ENCODE peak calls at places on chromosome 19, in six cellular contexts. Z, N, D, M, E and J are unnamed samples.

GRCh38 chr19:18122424-18122823 is 24.8 kb downstream of the MAST3 start:
- DNase-seq in Z (no peak), N (no peak), D (no peak), M (no peak), E (no peak), J (no peak)

GRCh38 chr19:36032251-36033104 is at the start of gene CLIP3:
- DNase-seq in Z (no peak), N (peak; percentile 62), D (no peak), M (peak; percentile 81), E (peak; percentile 74), J (no peak)

GRCh38 chr19:48970923-48971395 is 5.8 kb downstream of the FTL start:
- DNase-seq in Z (no peak), N (peak; percentile 77), D (no peak), M (peak; percentile 87), E (peak; percentile 85), J (peak; percentile 69)

GRCh38 chr19:15108845-15109767 is 1.9 kb downstream of the SYDE1 start:
- DNase-seq in Z (no peak), N (no peak), D (no peak), M (no peak), E (no peak), J (no peak)

GRCh38 chr19:19427935-19428334 is 22.5 kb downstream of the GATAD2A start:
- DNase-seq in Z (no peak), N (no peak), D (no peak), M (no peak), E (no peak), J (no peak)

GRCh38 chr19:49229416-49229815 is 71.8 kb downstream of the TRPM4 start:
- DNase-seq in Z (no peak), N (no peak), D (no peak), M (no peak), E (no peak), J (no peak)

GRCh38 chr19:18397242-18398202 is at the start of gene LRRC25:
- DNase-seq in Z (no peak), N (no peak), D (no peak), M (no peak), E (no peak), J (no peak)

GRCh38 chr19:46537136-46538097 is 41.8 kb upstream of the PNMA8B start:
- DNase-seq in Z (no peak), N (peak; percentile 29), D (no peak), M (peak; percentile 58), E (peak; percentile 61), J (peak; percentile 51)

GRCh38 chr19:48726573-48726972 is 7.0 kb upstream of the MAMSTR start:
- DNase-seq in Z (no peak), N (no peak), D (no peak), M (no peak), E (peak; percentile 42), J (no peak)

GRCh38 chr19:11598103-11598483 is 810 bp downstream of the ZNF627 start:
- DNase-seq in Z (no peak), N (no peak), D (no peak), M (no peak), E (peak; percentile 42), J (no peak)

GRCh38 chr19:49347835-49348234 is 12.6 kb downstream of the CD37 start:
- DNase-seq in Z (no peak), N (peak; percentile 82), D (no peak), M (peak; percentile 66), E (peak; percentile 62), J (peak; percentile 72)

GRCh38 chr19:39030854-39031367 is 1.4 kb downstream of the FBXO27 start:
- DNase-seq in Z (no peak), N (no peak), D (no peak), M (no peak), E (peak; percentile 6), J (no peak)

GRCh38 chr19:17455711-17456123 is 5.0 kb downstream of the NXNL1 start:
- DNase-seq in Z (no peak), N (no peak), D (no peak), M (no peak), E (no peak), J (no peak)

GRCh38 chr19:18271433-18271841 is 2.8 kb downstream of the IQCN start:
- DNase-seq in Z (no peak), N (no peak), D (no peak), M (no peak), E (no peak), J (no peak)

GRCh38 chr19:49690073-49690655 is 752 bp upstream of the CPT1C start:
- DNase-seq in Z (no peak), N (no peak), D (no peak), M (no peak), E (no peak), J (no peak)

GRCh38 chr19:5271145-5271544 is 69.5 kb downstream of the PTPRS start:
- DNase-seq in Z (no peak), N (no peak), D (no peak), M (no peak), E (peak; percentile 8), J (no peak)

GRCh38 chr19:2016041-2016807 is 710 bp upstream of the BTBD2 start:
- DNase-seq in Z (no peak), N (peak; percentile 81), D (peak; percentile 68), M (peak; percentile 93), E (peak; percentile 86), J (peak; percentile 86)

GRCh38 chr19:8569066-8569761 is 8.0 kb downstream of the MYO1F start:
- DNase-seq in Z (no peak), N (peak; percentile 96), D (no peak), M (peak; percentile 89), E (peak; percentile 88), J (peak; percentile 19)

GRCh38 chr19:367963-368623 is 23.5 kb upstream of the MIER2 start:
- DNase-seq in Z (no peak), N (no peak), D (no peak), M (no peak), E (no peak), J (no peak)

GRCh38 chr19:17487240-17488121 is 17.2 kb downstream of the SLC27A1 start:
- DNase-seq in Z (no peak), N (no peak), D (no peak), M (no peak), E (no peak), J (no peak)

GRCh38 chr19:52946322-52947310 is 16.1 kb downstream of the ZNF816 start:
- DNase-seq in Z (peak; percentile 89), N (peak; percentile 5), D (no peak), M (no peak), E (no peak), J (no peak)

GRCh38 chr19:831407-832369 is 4.1 kb downstream of the AZU1 start:
- DNase-seq in Z (no peak), N (no peak), D (no peak), M (no peak), E (no peak), J (no peak)

GRCh38 chr19:36331353-36332228 is 47.4 kb downstream of the ZFP14 start:
- DNase-seq in Z (peak; percentile 93), N (peak; percentile 94), D (peak; percentile 24), M (peak; percentile 92), E (peak; percentile 92), J (peak; percentile 98)

DNA sequence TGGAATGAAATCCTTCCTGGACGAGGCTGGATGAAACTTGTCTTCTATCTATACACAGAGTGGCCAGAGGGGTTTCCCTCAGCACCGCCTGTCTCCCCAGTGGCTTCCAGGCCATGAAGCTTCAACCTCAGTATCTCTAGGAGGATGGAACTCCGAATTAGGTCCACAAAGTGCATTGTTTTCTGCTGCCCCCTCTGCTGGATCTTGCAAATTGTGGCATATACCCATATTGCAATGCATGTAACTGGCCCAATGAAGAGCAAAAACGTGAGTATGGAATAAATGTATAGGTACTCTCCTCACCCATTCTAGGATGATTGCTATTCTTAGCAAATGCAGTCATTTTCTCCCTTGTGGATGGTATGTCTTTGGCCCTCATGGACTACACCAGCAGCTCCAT is 14.7 kb upstream of the LILRB4 start:
- DNase-seq in Z (no peak), N (no peak), D (no peak), M (no peak), E (no peak), J (no peak)
- TF ChIP-seq CTCF in Z (no peak), N (no peak), D (no peak), M (no peak), E (no peak), J (no peak)

GRCh38 chr19:30450945-30451344 is 78.8 kb downstream of the ZNF536 start:
- DNase-seq in Z (no peak), N (no peak), D (no peak), M (no peak), E (no peak), J (no peak)
- H3K4me3 ChIP-seq in Z (no peak overlapping the region), N (no peak overlapping the region), D (peak overlapping the region; percentile 55), M (no peak overlapping the region), E (no peak overlapping the region), J (no peak overlapping the region)

GRCh38 chr19:56661248-56661647 is 10.3 kb downstream of the ZNF835 start:
- DNase-seq in Z (no peak), N (no peak), D (no peak), M (no peak), E (no peak), J (no peak)

GRCh38 chr19:56664511-56664910 is 7.0 kb downstream of the ZNF835 start:
- DNase-seq in Z (no peak), N (no peak), D (no peak), M (no peak), E (no peak), J (no peak)

GRCh38 chr19:56663931-56664500 is 7.5 kb downstream of the ZNF835 start:
- DNase-seq in Z (no peak), N (no peak), D (no peak), M (no peak), E (no peak), J (no peak)

DNA sequence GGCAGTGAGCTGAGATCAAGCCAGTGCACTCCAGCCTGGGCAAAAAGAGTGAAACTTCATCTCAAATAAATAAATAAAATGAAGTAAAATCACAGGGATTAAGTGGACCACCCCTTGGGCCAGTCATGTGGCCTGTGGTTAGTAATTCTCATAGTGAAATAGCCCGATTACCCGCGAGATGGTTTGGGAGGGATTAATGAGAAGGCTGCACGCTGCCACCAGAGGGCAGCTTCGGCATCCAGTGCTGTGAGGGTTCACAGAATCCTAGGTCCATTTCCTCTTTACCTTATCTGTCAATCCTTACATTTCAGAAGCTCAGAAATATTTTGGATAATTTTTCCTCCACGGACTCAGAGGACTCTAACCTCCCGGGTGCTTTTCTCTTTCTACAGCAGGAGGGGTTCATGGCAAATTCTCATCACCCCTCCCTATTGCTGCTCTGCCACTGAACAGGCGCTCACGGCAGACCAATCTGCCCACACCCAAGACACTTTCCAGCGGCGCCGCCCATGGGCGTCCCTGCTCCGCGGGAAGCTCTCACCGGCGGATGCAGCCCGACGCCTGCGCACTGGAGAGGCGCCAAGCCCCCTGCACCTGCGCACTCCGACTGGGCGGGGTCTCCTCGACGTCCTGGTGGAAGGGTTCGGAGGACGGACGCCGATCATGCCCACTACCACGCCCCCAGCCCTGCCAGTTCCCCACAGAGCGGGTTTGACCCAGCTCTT is 11.0 kb downstream of the ZNF835 start:
- DNase-seq in Z (no peak), N (no peak), D (no peak), M (no peak), E (no peak), J (no peak)
- TF ChIP-seq CTCF in Z (peak; percentile 8), N (no peak), D (no peak), M (peak; percentile 12), E (no peak), J (no peak)

DNA sequence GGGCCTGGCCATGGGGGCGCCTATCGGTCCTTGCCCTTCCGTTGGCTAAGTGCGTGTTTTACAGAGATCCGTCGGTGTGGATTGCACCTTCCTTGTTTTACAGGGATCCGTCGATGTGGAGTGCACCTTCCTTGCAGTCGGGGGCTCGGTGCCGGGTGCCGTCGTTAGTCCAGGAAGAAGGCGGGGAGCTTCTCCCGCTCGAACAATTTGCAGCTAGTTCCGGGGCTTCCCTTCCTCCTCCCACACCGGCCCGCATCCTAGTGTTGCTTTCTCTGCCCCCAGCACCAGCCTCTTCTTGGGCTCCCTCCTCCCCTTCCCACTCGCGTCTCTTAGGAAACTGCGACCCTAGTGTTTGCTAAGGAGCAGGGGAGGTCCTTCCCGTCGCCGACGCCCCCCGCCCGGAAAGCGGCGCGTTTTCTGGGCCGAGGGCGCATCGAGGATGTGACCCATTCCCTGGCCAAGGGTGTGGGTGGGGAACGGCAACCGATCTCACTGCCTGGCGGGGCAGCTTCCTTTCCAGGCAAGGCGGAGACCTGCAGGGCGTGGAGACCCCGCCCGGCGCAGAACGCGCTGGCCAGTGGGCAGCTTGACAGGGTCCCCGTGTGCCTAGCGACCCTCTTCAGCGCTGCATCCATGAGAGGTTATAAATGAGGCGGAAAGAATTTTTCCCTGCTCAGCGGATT is 75.7 kb upstream of the ZNF91 start:
- DNase-seq in Z (no peak), N (no peak), D (no peak), M (no peak), E (no peak), J (no peak)
- H3K4me3 ChIP-seq in Z (no peak overlapping the region), N (no peak overlapping the region), D (no peak overlapping the region), M (no peak overlapping the region), E (no peak overlapping the region), J (no peak overlapping the region)